ENCODE peak calls at places on chromosome 15, in seven cellular contexts. One of them, this sample, is unnamed.

GRCh38 chr15:32864051-32864450 is 146.2 kb downstream of the GREM1 start:
- DNase-seq in uterus: no peak
- DNase-seq in hepatocyte: no peak
- DNase-seq in Peyer's patch: no peak
- DNase-seq in fibroblast of lung: no peak
- DNase-seq in psoas muscle: no peak
- DNase-seq in mammary epithelial cell: no peak
- DNase-seq in this sample: no peak

GRCh38 chr15:78889000-78889399 is 16.3 kb downstream of the MORF4L1 start:
- DNase-seq in psoas muscle: no peak
- DNase-seq in Peyer's patch: no peak
- DNase-seq in fibroblast of lung: no peak
- DNase-seq in mammary epithelial cell: no peak
- DNase-seq in hepatocyte: no peak
- DNase-seq in uterus: no peak
- DNase-seq in this sample: no peak

GRCh38 chr15:91890614-91891013 is 37.1 kb downstream of the SLCO3A1 start:
- DNase-seq in hepatocyte: no peak
- DNase-seq in psoas muscle: no peak
- DNase-seq in mammary epithelial cell: peak; percentile 97
- DNase-seq in Peyer's patch: no peak
- DNase-seq in fibroblast of lung: no peak
- DNase-seq in uterus: no peak
- DNase-seq in this sample: no peak

GRCh38 chr15:40831861-40832260 is 3.4 kb upstream of the PPP1R14D start:
- DNase-seq in fibroblast of lung: no peak
- DNase-seq in hepatocyte: no peak
- DNase-seq in psoas muscle: peak; percentile 6
- DNase-seq in mammary epithelial cell: no peak
- DNase-seq in Peyer's patch: no peak
- DNase-seq in uterus: no peak
- DNase-seq in this sample: no peak

GRCh38 chr15:32691316-32692032 is 26.3 kb upstream of the GREM1 start:
- DNase-seq in mammary epithelial cell: no peak
- DNase-seq in psoas muscle: no peak
- DNase-seq in hepatocyte: no peak
- DNase-seq in fibroblast of lung: no peak
- DNase-seq in Peyer's patch: no peak
- DNase-seq in uterus: no peak
- DNase-seq in this sample: no peak

GRCh38 chr15:81312790-81313543 is 11.0 kb downstream of the STARD5 start:
- DNase-seq in mammary epithelial cell: peak; percentile 99
- DNase-seq in Peyer's patch: peak; percentile 52
- DNase-seq in hepatocyte: peak; percentile 77
- DNase-seq in uterus: peak; percentile 86
- DNase-seq in psoas muscle: peak; percentile 86
- DNase-seq in fibroblast of lung: peak; percentile 99
- DNase-seq in this sample: no peak

GRCh38 chr15:63088532-63089245 is 33.0 kb upstream of the LACTB start:
- DNase-seq in uterus: no peak
- DNase-seq in Peyer's patch: no peak
- DNase-seq in fibroblast of lung: no peak
- DNase-seq in psoas muscle: no peak
- DNase-seq in mammary epithelial cell: no peak
- DNase-seq in hepatocyte: no peak
- DNase-seq in this sample: no peak

GRCh38 chr15:51758645-51759044 is 7.2 kb downstream of the TMOD2 start:
- DNase-seq in fibroblast of lung: peak; percentile 81
- DNase-seq in mammary epithelial cell: peak; percentile 42
- DNase-seq in psoas muscle: peak; percentile 59
- DNase-seq in Peyer's patch: no peak
- DNase-seq in uterus: peak; percentile 87
- DNase-seq in hepatocyte: peak; percentile 55
- DNase-seq in this sample: no peak

GRCh38 chr15:91054791-91055190 is 32.4 kb upstream of the VPS33B start:
- DNase-seq in uterus: no peak
- DNase-seq in mammary epithelial cell: no peak
- DNase-seq in hepatocyte: no peak
- DNase-seq in psoas muscle: no peak
- DNase-seq in fibroblast of lung: no peak
- DNase-seq in Peyer's patch: no peak
- DNase-seq in this sample: no peak

GRCh38 chr15:40787991-40788390 is 18.2 kb downstream of the C15orf62 start:
- DNase-seq in Peyer's patch: no peak
- DNase-seq in uterus: no peak
- DNase-seq in psoas muscle: peak; percentile 9
- DNase-seq in mammary epithelial cell: no peak
- DNase-seq in fibroblast of lung: no peak
- DNase-seq in hepatocyte: no peak
- DNase-seq in this sample: no peak

GRCh38 chr15:99925661-99926461 is 192.6 kb upstream of the LYSMD4 start:
- DNase-seq in Peyer's patch: peak; percentile 79
- DNase-seq in mammary epithelial cell: peak; percentile 46
- DNase-seq in hepatocyte: peak; percentile 44
- DNase-seq in psoas muscle: peak; percentile 82
- DNase-seq in uterus: peak; percentile 54
- DNase-seq in fibroblast of lung: peak; percentile 6
- DNase-seq in this sample: peak; percentile 39

GRCh38 chr15:42094512-42094963 is at the start of gene PLA2G4D:
- DNase-seq in mammary epithelial cell: peak; percentile 35
- DNase-seq in uterus: no peak
- DNase-seq in fibroblast of lung: no peak
- DNase-seq in Peyer's patch: no peak
- DNase-seq in hepatocyte: no peak
- DNase-seq in psoas muscle: no peak
- DNase-seq in this sample: no peak

GRCh38 chr15:93152264-93152884 is 63.4 kb upstream of the RGMA start:
- DNase-seq in uterus: no peak
- DNase-seq in mammary epithelial cell: no peak
- DNase-seq in Peyer's patch: no peak
- DNase-seq in fibroblast of lung: no peak
- DNase-seq in psoas muscle: no peak
- DNase-seq in hepatocyte: no peak
- DNase-seq in this sample: no peak

GRCh38 chr15:67701669-67702068 is 123.6 kb upstream of the SKOR1 start:
- DNase-seq in mammary epithelial cell: no peak
- DNase-seq in uterus: no peak
- DNase-seq in Peyer's patch: no peak
- DNase-seq in fibroblast of lung: peak; percentile 42
- DNase-seq in psoas muscle: no peak
- DNase-seq in hepatocyte: no peak
- DNase-seq in this sample: no peak

GRCh38 chr15:100249096-100249815 is 92.5 kb downstream of the ADAMTS17 start:
- DNase-seq in hepatocyte: no peak
- DNase-seq in Peyer's patch: no peak
- DNase-seq in fibroblast of lung: no peak
- DNase-seq in mammary epithelial cell: no peak
- DNase-seq in uterus: no peak
- DNase-seq in psoas muscle: no peak
- DNase-seq in this sample: no peak

GRCh38 chr15:77032052-77032646 is 37.2 kb downstream of the PSTPIP1 start:
- DNase-seq in fibroblast of lung: no peak
- DNase-seq in mammary epithelial cell: no peak
- DNase-seq in uterus: peak; percentile 13
- DNase-seq in hepatocyte: no peak
- DNase-seq in psoas muscle: peak; percentile 49
- DNase-seq in Peyer's patch: peak; percentile 56
- DNase-seq in this sample: peak; percentile 29

GRCh38 chr15:48557335-48557734 is 88.2 kb downstream of the FBN1 start:
- DNase-seq in fibroblast of lung: no peak
- DNase-seq in hepatocyte: no peak
- DNase-seq in uterus: no peak
- DNase-seq in mammary epithelial cell: no peak
- DNase-seq in psoas muscle: peak; percentile 35
- DNase-seq in Peyer's patch: no peak
- DNase-seq in this sample: no peak

GRCh38 chr15:63940956-63941620 is 105.2 kb downstream of the DAPK2 start:
- DNase-seq in uterus: no peak
- DNase-seq in fibroblast of lung: no peak
- DNase-seq in Peyer's patch: no peak
- DNase-seq in hepatocyte: no peak
- DNase-seq in psoas muscle: no peak
- DNase-seq in mammary epithelial cell: no peak
- DNase-seq in this sample: no peak

GRCh38 chr15:80803580-80804525 is 24.7 kb downstream of the CEMIP start:
- DNase-seq in hepatocyte: no peak
- DNase-seq in mammary epithelial cell: no peak
- DNase-seq in psoas muscle: no peak
- DNase-seq in Peyer's patch: no peak
- DNase-seq in fibroblast of lung: no peak
- DNase-seq in uterus: no peak
- DNase-seq in this sample: no peak

DNA sequence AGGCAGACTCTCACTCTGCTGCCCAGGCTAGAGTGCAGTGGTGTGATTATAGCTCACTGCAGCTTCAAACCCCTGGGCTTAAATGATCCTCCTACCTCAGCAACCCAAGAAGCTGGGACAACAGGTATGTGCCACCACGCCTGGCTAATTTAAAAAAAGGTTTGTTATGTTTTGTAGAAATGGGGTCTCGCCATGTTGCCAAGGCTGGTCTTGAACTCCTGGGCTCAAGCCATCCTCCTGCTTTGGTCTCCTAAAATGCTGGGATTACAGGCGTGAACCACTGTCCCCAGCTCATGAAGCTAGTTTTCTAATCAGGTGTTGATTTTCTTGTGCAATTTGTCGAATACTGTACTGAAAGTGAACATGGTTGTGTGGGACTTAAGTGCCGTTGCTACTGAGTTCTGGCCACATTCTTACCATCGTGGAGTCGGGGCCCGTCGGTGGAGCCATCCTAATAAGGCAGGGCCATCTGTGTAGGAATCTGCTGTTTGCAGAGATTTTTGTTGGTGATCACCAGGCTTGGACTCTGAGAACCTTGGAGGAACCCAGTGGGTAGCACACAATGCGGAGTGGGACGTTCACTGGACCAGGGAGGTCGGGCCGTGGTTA is 193.2 kb downstream of the GOLGA6L6 start:
- DNase-seq in Peyer's patch: peak; percentile 5
- DNase-seq in mammary epithelial cell: no peak
- DNase-seq in uterus: no peak
- DNase-seq in psoas muscle: no peak
- DNase-seq in hepatocyte: peak; percentile 19
- DNase-seq in fibroblast of lung: no peak
- DNase-seq in this sample: no peak
- H3K9me3 ChIP-seq in Peyer's patch: no peaks in the 10 kb centered on the region
- H3K9me3 ChIP-seq in mammary epithelial cell: peaks cover 21% of the 10 kb centered on the region
- H3K9me3 ChIP-seq in uterus: no peaks in the 10 kb centered on the region
- H3K9me3 ChIP-seq in psoas muscle: no peaks in the 10 kb centered on the region
- H3K9me3 ChIP-seq in hepatocyte: peaks cover 65% of the 10 kb centered on the region
- H3K9me3 ChIP-seq in fibroblast of lung: peaks cover 23% of the 10 kb centered on the region
- H3K9me3 ChIP-seq in this sample: peaks cover 41% of the 10 kb centered on the region

GRCh38 chr15:74209997-74210573 is 7.5 kb upstream of the STRA6 start:
- DNase-seq in Peyer's patch: no peak
- DNase-seq in uterus: no peak
- DNase-seq in fibroblast of lung: peak; percentile 71
- DNase-seq in mammary epithelial cell: no peak
- DNase-seq in hepatocyte: peak; percentile 30
- DNase-seq in psoas muscle: no peak
- DNase-seq in this sample: no peak
- H3K4me1 ChIP-seq in Peyer's patch: no peaks in the 10 kb centered on the region
- H3K4me1 ChIP-seq in uterus: no peaks in the 10 kb centered on the region
- H3K4me1 ChIP-seq in fibroblast of lung: no peaks in the 10 kb centered on the region
- H3K4me1 ChIP-seq in mammary epithelial cell: peaks cover 6% of the 10 kb centered on the region
- H3K4me1 ChIP-seq in hepatocyte: peaks cover 22% of the 10 kb centered on the region
- H3K4me1 ChIP-seq in psoas muscle: no peaks in the 10 kb centered on the region
- H3K4me1 ChIP-seq in this sample: no peaks in the 10 kb centered on the region

GRCh38 chr15:70195808-70196304 is 98.1 kb upstream of the TLE3 start:
- DNase-seq in mammary epithelial cell: peak; percentile 87
- DNase-seq in psoas muscle: peak; percentile 95
- DNase-seq in fibroblast of lung: peak; percentile 91
- DNase-seq in uterus: peak; percentile 88
- DNase-seq in hepatocyte: peak; percentile 74
- DNase-seq in Peyer's patch: no peak
- DNase-seq in this sample: no peak

GRCh38 chr15:70197945-70198361 is 100.2 kb upstream of the TLE3 start:
- DNase-seq in hepatocyte: no peak
- DNase-seq in uterus: no peak
- DNase-seq in mammary epithelial cell: no peak
- DNase-seq in Peyer's patch: no peak
- DNase-seq in psoas muscle: no peak
- DNase-seq in fibroblast of lung: no peak
- DNase-seq in this sample: peak; percentile 79

GRCh38 chr15:70196314-70197291 is 98.9 kb upstream of the TLE3 start:
- DNase-seq in uterus: no peak
- DNase-seq in mammary epithelial cell: peak; percentile 100
- DNase-seq in hepatocyte: peak; percentile 88
- DNase-seq in Peyer's patch: no peak
- DNase-seq in fibroblast of lung: peak; percentile 75
- DNase-seq in psoas muscle: peak; percentile 94
- DNase-seq in this sample: peak; percentile 71

GRCh38 chr15:70198441-70199123 is 100.9 kb upstream of the TLE3 start:
- DNase-seq in mammary epithelial cell: no peak
- DNase-seq in fibroblast of lung: no peak
- DNase-seq in uterus: no peak
- DNase-seq in hepatocyte: no peak
- DNase-seq in psoas muscle: no peak
- DNase-seq in Peyer's patch: no peak
- DNase-seq in this sample: no peak

GRCh38 chr15:70197318-70197944 is 99.7 kb upstream of the TLE3 start:
- DNase-seq in mammary epithelial cell: peak; percentile 79
- DNase-seq in psoas muscle: no peak
- DNase-seq in Peyer's patch: no peak
- DNase-seq in hepatocyte: no peak
- DNase-seq in fibroblast of lung: no peak
- DNase-seq in uterus: no peak
- DNase-seq in this sample: no peak
- TF ChIP-seq CTCF in mammary epithelial cell: no peak
- TF ChIP-seq CTCF in psoas muscle: no peak
- TF ChIP-seq CTCF in Peyer's patch: no peak
- TF ChIP-seq CTCF in hepatocyte: no peak
- TF ChIP-seq CTCF in fibroblast of lung: no peak
- TF ChIP-seq CTCF in uterus: no peak
- TF ChIP-seq CTCF in this sample: no peak

DNA sequence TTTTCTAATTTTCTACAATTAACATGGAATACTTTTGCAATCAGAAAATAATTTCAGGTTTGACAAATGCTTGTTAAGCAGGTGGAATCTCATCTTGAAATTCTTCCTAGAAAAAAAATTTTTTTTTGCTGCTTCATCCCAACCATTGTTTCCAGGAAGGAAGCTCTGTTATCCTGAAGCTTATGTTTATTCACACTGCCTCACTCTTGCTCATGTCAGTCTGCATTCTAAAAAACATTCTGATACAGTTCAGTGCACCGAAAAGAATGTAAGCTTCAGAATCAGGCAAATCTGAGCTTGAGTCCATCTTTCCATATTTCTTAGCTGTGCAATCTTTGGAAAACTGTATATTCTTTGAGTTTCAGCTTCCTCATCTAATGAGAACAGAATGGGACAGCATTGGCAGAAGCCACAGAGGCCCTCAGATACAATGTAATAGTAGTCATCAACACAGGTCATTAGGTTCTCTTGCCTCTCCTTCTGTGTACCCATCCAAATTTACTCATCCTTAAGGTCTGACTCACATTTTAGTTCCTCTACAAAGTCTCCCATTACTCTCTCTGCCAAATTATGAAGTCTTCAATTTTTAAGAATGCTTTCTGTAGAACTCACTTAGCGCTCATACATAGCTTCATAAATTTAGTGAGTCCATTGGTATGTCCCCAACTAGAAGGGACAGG is 881.8 kb upstream of the NR2F2 start:
- DNase-seq in Peyer's patch: no peak
- DNase-seq in mammary epithelial cell: peak; percentile 36
- DNase-seq in uterus: no peak
- DNase-seq in fibroblast of lung: peak; percentile 31
- DNase-seq in psoas muscle: no peak
- DNase-seq in hepatocyte: no peak
- DNase-seq in this sample: no peak
- H3K9me3 ChIP-seq in Peyer's patch: no peaks in the 10 kb centered on the region
- H3K9me3 ChIP-seq in mammary epithelial cell: no peaks in the 10 kb centered on the region
- H3K9me3 ChIP-seq in uterus: no peaks in the 10 kb centered on the region
- H3K9me3 ChIP-seq in fibroblast of lung: no peaks in the 10 kb centered on the region
- H3K9me3 ChIP-seq in psoas muscle: no peaks in the 10 kb centered on the region
- H3K9me3 ChIP-seq in hepatocyte: no peaks in the 10 kb centered on the region
- H3K9me3 ChIP-seq in this sample: no peaks in the 10 kb centered on the region

This sample was measured in Caco-2.